ENCODE peak calls at places on chromosomes 4 and X, in ten cellular contexts. One of them, this sample, is unnamed.
A peak's percentile ranks its signal among the peaks of the same experiment; 100 is the strongest.

GRCh38 chr4:137601924-137602323 is 69.6 kb upstream of the PCDH18 start:
- DNase-seq in PC-9: no peak
- DNase-seq in right lobe of liver: no peak
- DNase-seq in CD8-positive, alpha-beta T cell: no peak
- DNase-seq in stomach: no peak
- DNase-seq in ovary: no peak
- DNase-seq in upper lobe of right lung: no peak
- DNase-seq in PC-3: peak; percentile 56
- DNase-seq in fibroblast of lung: no peak
- DNase-seq in tibial artery: no peak
- DNase-seq in this sample: no peak

GRCh38 chrX:39903343-39903742 is 194.4 kb downstream of the BCOR start:
- DNase-seq in stomach: no peak
- DNase-seq in PC-9: no peak
- DNase-seq in tibial artery: no peak
- DNase-seq in right lobe of liver: no peak
- DNase-seq in upper lobe of right lung: no peak
- DNase-seq in CD8-positive, alpha-beta T cell: no peak
- DNase-seq in fibroblast of lung: peak; percentile 37
- DNase-seq in ovary: no peak
- DNase-seq in PC-3: peak; percentile 25
- DNase-seq in this sample: no peak

GRCh38 chr4:105838082-105838481 is 57.2 kb upstream of the NPNT start:
- DNase-seq in ovary: no peak
- DNase-seq in PC-3: no peak
- DNase-seq in fibroblast of lung: no peak
- DNase-seq in stomach: no peak
- DNase-seq in right lobe of liver: no peak
- DNase-seq in tibial artery: no peak
- DNase-seq in PC-9: no peak
- DNase-seq in upper lobe of right lung: no peak
- DNase-seq in CD8-positive, alpha-beta T cell: no peak
- DNase-seq in this sample: no peak

GRCh38 chr4:139419388-139419914 is 34.5 kb upstream of the RAB33B start:
- DNase-seq in fibroblast of lung: peak; percentile 62
- DNase-seq in CD8-positive, alpha-beta T cell: no peak
- DNase-seq in stomach: no peak
- DNase-seq in PC-3: no peak
- DNase-seq in ovary: peak; percentile 47
- DNase-seq in right lobe of liver: no peak
- DNase-seq in tibial artery: peak; percentile 76
- DNase-seq in upper lobe of right lung: no peak
- DNase-seq in PC-9: no peak
- DNase-seq in this sample: peak; percentile 12

GRCh38 chr4:163764569-163764968 is 270.1 kb downstream of the TMA16 start:
- DNase-seq in tibial artery: no peak
- DNase-seq in CD8-positive, alpha-beta T cell: no peak
- DNase-seq in ovary: no peak
- DNase-seq in upper lobe of right lung: no peak
- DNase-seq in PC-3: peak; percentile 52
- DNase-seq in stomach: no peak
- DNase-seq in right lobe of liver: no peak
- DNase-seq in PC-9: no peak
- DNase-seq in fibroblast of lung: no peak
- DNase-seq in this sample: no peak

GRCh38 chr4:171025776-171026175 is 787.4 kb upstream of the GALNTL6 start:
- DNase-seq in tibial artery: no peak
- DNase-seq in right lobe of liver: no peak
- DNase-seq in ovary: no peak
- DNase-seq in fibroblast of lung: no peak
- DNase-seq in upper lobe of right lung: no peak
- DNase-seq in PC-9: no peak
- DNase-seq in CD8-positive, alpha-beta T cell: no peak
- DNase-seq in stomach: no peak
- DNase-seq in PC-3: peak; percentile 70
- DNase-seq in this sample: peak; percentile 1

GRCh38 chrX:108000751-108001150 is 18.6 kb upstream of the TEX13B start:
- DNase-seq in tibial artery: no peak
- DNase-seq in ovary: no peak
- DNase-seq in fibroblast of lung: peak; percentile 0
- DNase-seq in PC-3: peak; percentile 10
- DNase-seq in right lobe of liver: no peak
- DNase-seq in upper lobe of right lung: no peak
- DNase-seq in PC-9: no peak
- DNase-seq in stomach: no peak
- DNase-seq in CD8-positive, alpha-beta T cell: no peak
- DNase-seq in this sample: no peak

GRCh38 chr4:171621646-171622045 is 191.6 kb upstream of the GALNTL6 start:
- DNase-seq in right lobe of liver: no peak
- DNase-seq in upper lobe of right lung: no peak
- DNase-seq in tibial artery: no peak
- DNase-seq in fibroblast of lung: no peak
- DNase-seq in PC-3: no peak
- DNase-seq in CD8-positive, alpha-beta T cell: no peak
- DNase-seq in PC-9: no peak
- DNase-seq in stomach: no peak
- DNase-seq in ovary: no peak
- DNase-seq in this sample: no peak

GRCh38 chrX:24210190-24210589 is 60.7 kb downstream of the ZFX start:
- DNase-seq in CD8-positive, alpha-beta T cell: no peak
- DNase-seq in fibroblast of lung: no peak
- DNase-seq in PC-3: no peak
- DNase-seq in upper lobe of right lung: no peak
- DNase-seq in stomach: no peak
- DNase-seq in tibial artery: no peak
- DNase-seq in PC-9: no peak
- DNase-seq in right lobe of liver: no peak
- DNase-seq in ovary: no peak
- DNase-seq in this sample: no peak

GRCh38 chr4:10108818-10109783 is 7.5 kb downstream of the WDR1 start:
- DNase-seq in PC-3: peak; percentile 76
- DNase-seq in right lobe of liver: no peak
- DNase-seq in stomach: no peak
- DNase-seq in PC-9: peak; percentile 49
- DNase-seq in upper lobe of right lung: no peak
- DNase-seq in fibroblast of lung: no peak
- DNase-seq in CD8-positive, alpha-beta T cell: peak; percentile 16
- DNase-seq in tibial artery: no peak
- DNase-seq in ovary: no peak
- DNase-seq in this sample: no peak

GRCh38 chr4:67746797-67747495 is 7.2 kb downstream of the GNRHR start:
- DNase-seq in stomach: no peak
- DNase-seq in PC-3: peak; percentile 78
- DNase-seq in tibial artery: no peak
- DNase-seq in PC-9: no peak
- DNase-seq in fibroblast of lung: peak; percentile 55
- DNase-seq in CD8-positive, alpha-beta T cell: no peak
- DNase-seq in ovary: no peak
- DNase-seq in right lobe of liver: no peak
- DNase-seq in upper lobe of right lung: no peak
- DNase-seq in this sample: no peak

GRCh38 chr4:118967393-118967792 is 78.7 kb downstream of the SYNPO2 start:
- DNase-seq in tibial artery: peak; percentile 49
- DNase-seq in ovary: peak; percentile 41
- DNase-seq in fibroblast of lung: peak; percentile 80
- DNase-seq in PC-3: no peak
- DNase-seq in right lobe of liver: no peak
- DNase-seq in CD8-positive, alpha-beta T cell: no peak
- DNase-seq in PC-9: no peak
- DNase-seq in upper lobe of right lung: no peak
- DNase-seq in stomach: no peak
- DNase-seq in this sample: no peak

GRCh38 chrX:22164770-22165388 is 107.8 kb upstream of the CBLL2 start:
- DNase-seq in stomach: no peak
- DNase-seq in ovary: no peak
- DNase-seq in fibroblast of lung: peak; percentile 53
- DNase-seq in tibial artery: no peak
- DNase-seq in PC-3: peak; percentile 56
- DNase-seq in CD8-positive, alpha-beta T cell: no peak
- DNase-seq in right lobe of liver: no peak
- DNase-seq in upper lobe of right lung: no peak
- DNase-seq in PC-9: peak; percentile 55
- DNase-seq in this sample: no peak

GRCh38 chrX:155009994-155010472 is 12.5 kb downstream of the F8 start:
- DNase-seq in fibroblast of lung: no peak
- DNase-seq in CD8-positive, alpha-beta T cell: no peak
- DNase-seq in tibial artery: no peak
- DNase-seq in ovary: no peak
- DNase-seq in upper lobe of right lung: no peak
- DNase-seq in right lobe of liver: no peak
- DNase-seq in PC-3: no peak
- DNase-seq in stomach: no peak
- DNase-seq in PC-9: no peak
- DNase-seq in this sample: no peak

GRCh38 chr4:66558651-66559050 is 888.4 kb upstream of the EPHA5 start:
- DNase-seq in stomach: no peak
- DNase-seq in PC-3: no peak
- DNase-seq in tibial artery: no peak
- DNase-seq in PC-9: no peak
- DNase-seq in fibroblast of lung: no peak
- DNase-seq in CD8-positive, alpha-beta T cell: no peak
- DNase-seq in right lobe of liver: no peak
- DNase-seq in upper lobe of right lung: no peak
- DNase-seq in ovary: no peak
- DNase-seq in this sample: no peak

GRCh38 chrX:6151971-6152370 is 76.7 kb downstream of the NLGN4X start:
- DNase-seq in PC-9: no peak
- DNase-seq in fibroblast of lung: no peak
- DNase-seq in right lobe of liver: no peak
- DNase-seq in stomach: no peak
- DNase-seq in upper lobe of right lung: no peak
- DNase-seq in PC-3: no peak
- DNase-seq in ovary: no peak
- DNase-seq in CD8-positive, alpha-beta T cell: no peak
- DNase-seq in tibial artery: no peak
- DNase-seq in this sample: no peak
- TF ChIP-seq CTCF in PC-9: no peak
- TF ChIP-seq CTCF in fibroblast of lung: no peak
- TF ChIP-seq CTCF in right lobe of liver: no peak
- TF ChIP-seq CTCF in stomach: no peak
- TF ChIP-seq CTCF in upper lobe of right lung: no peak
- TF ChIP-seq CTCF in PC-3: no peak
- TF ChIP-seq CTCF in ovary: no peak
- TF ChIP-seq CTCF in CD8-positive, alpha-beta T cell: no peak
- TF ChIP-seq CTCF in tibial artery: no peak
- TF ChIP-seq CTCF in this sample: no peak

DNA sequence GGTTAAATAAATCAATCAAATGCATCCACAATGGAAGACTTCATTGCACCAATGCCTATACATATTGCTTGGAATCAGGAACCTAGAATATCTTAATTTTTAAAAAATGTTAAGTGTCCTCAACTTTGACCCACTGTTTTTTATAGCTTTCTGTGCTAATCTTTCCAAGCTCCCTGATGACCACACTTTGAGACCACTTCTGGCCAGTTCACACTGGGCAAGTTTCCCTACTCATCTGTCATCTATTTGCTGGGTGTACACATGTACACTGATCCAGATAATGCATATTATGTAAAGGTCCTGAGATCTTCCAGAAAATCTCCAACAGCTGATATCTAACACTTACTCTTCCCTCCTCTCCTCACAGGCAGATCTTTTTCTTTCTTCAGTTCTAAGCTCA is 3.5 kb downstream of the TBC1D9 start:
- DNase-seq in ovary: no peak
- DNase-seq in right lobe of liver: no peak
- DNase-seq in fibroblast of lung: no peak
- DNase-seq in stomach: no peak
- DNase-seq in tibial artery: no peak
- DNase-seq in CD8-positive, alpha-beta T cell: no peak
- DNase-seq in upper lobe of right lung: no peak
- DNase-seq in PC-9: no peak
- DNase-seq in PC-3: no peak
- DNase-seq in this sample: no peak
- H3K27me3 ChIP-seq in ovary: no peaks in the 10 kb centered on the region
- H3K27me3 ChIP-seq in right lobe of liver: no peaks in the 10 kb centered on the region
- H3K27me3 ChIP-seq in fibroblast of lung: no peaks in the 10 kb centered on the region
- H3K27me3 ChIP-seq in stomach: no peaks in the 10 kb centered on the region
- H3K27me3 ChIP-seq in tibial artery: no peaks in the 10 kb centered on the region
- H3K27me3 ChIP-seq in CD8-positive, alpha-beta T cell: peaks cover 8% of the 10 kb centered on the region
- H3K27me3 ChIP-seq in upper lobe of right lung: no peaks in the 10 kb centered on the region
- H3K27me3 ChIP-seq in PC-9: no peaks in the 10 kb centered on the region
- H3K27me3 ChIP-seq in PC-3: no peaks in the 10 kb centered on the region
- H3K27me3 ChIP-seq in this sample: no peaks in the 10 kb centered on the region

DNA sequence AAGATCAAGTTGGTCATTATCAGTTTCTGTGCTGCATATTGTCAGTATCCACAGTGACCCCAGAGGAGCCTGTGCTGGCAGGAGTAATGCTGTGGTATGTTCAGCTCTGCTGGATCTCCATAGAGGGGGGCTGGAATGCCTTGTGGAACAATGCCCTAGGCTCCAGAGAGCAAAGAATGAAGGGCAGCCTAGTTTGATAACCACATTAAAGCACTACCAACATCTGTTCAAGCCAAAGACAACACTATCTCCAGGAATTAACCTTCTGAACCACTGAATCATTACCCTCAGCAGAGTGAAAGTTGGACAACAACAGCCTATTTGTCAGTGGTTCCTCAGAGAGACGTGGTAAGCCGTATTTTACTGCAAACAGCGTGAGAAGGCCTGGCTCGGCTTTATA is 192.3 kb upstream of the CXorf66 start:
- DNase-seq in tibial artery: no peak
- DNase-seq in upper lobe of right lung: no peak
- DNase-seq in fibroblast of lung: peak; percentile 12
- DNase-seq in right lobe of liver: no peak
- DNase-seq in CD8-positive, alpha-beta T cell: no peak
- DNase-seq in ovary: no peak
- DNase-seq in stomach: no peak
- DNase-seq in PC-9: no peak
- DNase-seq in PC-3: peak; percentile 2
- DNase-seq in this sample: peak; percentile 63
- TF ChIP-seq CTCF in tibial artery: no peak
- TF ChIP-seq CTCF in upper lobe of right lung: no peak
- TF ChIP-seq CTCF in fibroblast of lung: no peak
- TF ChIP-seq CTCF in right lobe of liver: no peak
- TF ChIP-seq CTCF in CD8-positive, alpha-beta T cell: no peak
- TF ChIP-seq CTCF in ovary: no peak
- TF ChIP-seq CTCF in stomach: no peak
- TF ChIP-seq CTCF in PC-9: no peak
- TF ChIP-seq CTCF in PC-3: no peak
- TF ChIP-seq CTCF in this sample: no peak

DNA sequence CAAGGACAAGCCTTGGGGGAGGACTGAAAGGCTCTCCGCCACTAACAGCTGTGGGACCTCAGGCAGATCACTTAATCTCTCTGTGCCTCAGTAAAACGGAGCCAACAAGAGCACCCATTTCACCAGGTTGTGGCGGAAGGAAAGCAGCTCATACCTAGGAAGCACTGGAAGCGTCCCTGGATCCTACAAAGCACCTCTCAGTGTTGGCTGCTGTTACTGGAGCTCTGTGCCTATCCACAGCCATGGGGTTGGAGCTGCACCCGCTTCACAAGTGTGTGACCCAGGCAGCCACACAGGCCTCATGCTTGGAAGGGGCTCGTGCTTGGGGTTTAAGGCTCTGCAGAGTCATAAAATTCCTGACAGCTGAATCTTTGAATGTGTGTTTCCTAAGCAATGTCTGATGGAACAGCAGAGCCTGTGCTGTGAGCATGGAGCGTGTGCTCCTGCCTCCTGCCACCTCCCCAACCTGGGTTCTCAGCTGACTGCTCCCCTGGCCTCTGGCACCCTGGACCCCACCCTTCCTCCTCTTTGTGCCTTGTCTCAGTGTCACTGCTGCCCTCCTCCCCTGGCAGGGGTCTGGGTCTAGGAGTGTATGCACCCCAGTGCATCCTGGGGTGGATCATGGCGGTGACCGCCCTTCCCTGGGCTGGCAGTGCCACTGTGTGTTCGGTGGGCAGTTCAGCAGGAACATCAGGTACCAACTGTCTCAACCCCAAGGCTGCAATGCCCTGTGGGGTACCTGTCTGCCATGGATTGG is 14.4 kb upstream of the MAN2B2 start:
- DNase-seq in fibroblast of lung: peak; percentile 39
- DNase-seq in upper lobe of right lung: no peak
- DNase-seq in PC-9: no peak
- DNase-seq in PC-3: no peak
- DNase-seq in stomach: no peak
- DNase-seq in tibial artery: no peak
- DNase-seq in ovary: no peak
- DNase-seq in right lobe of liver: peak; percentile 26
- DNase-seq in CD8-positive, alpha-beta T cell: no peak
- DNase-seq in this sample: no peak
- H3K27me3 ChIP-seq in fibroblast of lung: peaks cover 41% of the 10 kb centered on the region
- H3K27me3 ChIP-seq in upper lobe of right lung: peaks cover 72% of the 10 kb centered on the region
- H3K27me3 ChIP-seq in PC-9: peaks cover 10% of the 10 kb centered on the region
- H3K27me3 ChIP-seq in PC-3: peaks cover 29% of the 10 kb centered on the region
- H3K27me3 ChIP-seq in stomach: peaks cover 61% of the 10 kb centered on the region
- H3K27me3 ChIP-seq in tibial artery: peaks cover 84% of the 10 kb centered on the region
- H3K27me3 ChIP-seq in ovary: no peaks in the 10 kb centered on the region
- H3K27me3 ChIP-seq in right lobe of liver: peaks cover 8% of the 10 kb centered on the region
- H3K27me3 ChIP-seq in CD8-positive, alpha-beta T cell: peaks cover 11% of the 10 kb centered on the region
- H3K27me3 ChIP-seq in this sample: peaks cover 75% of the 10 kb centered on the region